ENCODE peak calls at places on chromosomes 11 and 22, in nine cellular contexts. One of them, this sample, is unnamed. For H3K4me1, the result is how much of the 10 kb centered on the place peaks cover.

GRCh38 chr11:68266121-68266891 is 5.5 kb downstream of the C11orf24 start:
- DNase-seq in SJSA1: no peak
- DNase-seq in HCT116: no peak
- DNase-seq in CD8-positive, alpha-beta T cell: no peak
- DNase-seq in gastrocnemius medialis: no peak
- DNase-seq in mesendoderm: no peak
- DNase-seq in adrenal gland: no peak
- DNase-seq in cardiac muscle cell: no peak
- DNase-seq in psoas muscle: no peak
- DNase-seq in this sample: no peak

GRCh38 chr11:131025421-131026126 is 109.3 kb upstream of the SNX19 start:
- DNase-seq in SJSA1: no peak
- DNase-seq in HCT116: no peak
- DNase-seq in CD8-positive, alpha-beta T cell: no peak
- DNase-seq in gastrocnemius medialis: no peak
- DNase-seq in mesendoderm: no peak
- DNase-seq in adrenal gland: no peak
- DNase-seq in cardiac muscle cell: no peak
- DNase-seq in psoas muscle: no peak
- DNase-seq in this sample: no peak

GRCh38 chr11:124867700-124868099 is 2.5 kb downstream of the ROBO3 start:
- DNase-seq in SJSA1: no peak
- DNase-seq in HCT116: peak
- DNase-seq in CD8-positive, alpha-beta T cell: no peak
- DNase-seq in gastrocnemius medialis: no peak
- DNase-seq in mesendoderm: peak
- DNase-seq in adrenal gland: no peak
- DNase-seq in cardiac muscle cell: peak
- DNase-seq in psoas muscle: no peak
- DNase-seq in this sample: peak

GRCh38 chr11:15883349-15883961 is 472.9 kb downstream of the SOX6 start:
- DNase-seq in SJSA1: no peak
- DNase-seq in HCT116: no peak
- DNase-seq in CD8-positive, alpha-beta T cell: no peak
- DNase-seq in gastrocnemius medialis: no peak
- DNase-seq in mesendoderm: no peak
- DNase-seq in adrenal gland: no peak
- DNase-seq in cardiac muscle cell: peak
- DNase-seq in psoas muscle: no peak
- DNase-seq in this sample: no peak

GRCh38 chr22:35473971-35474370 is 66.7 kb upstream of the RASD2 start:
- DNase-seq in SJSA1: no peak
- DNase-seq in HCT116: no peak
- DNase-seq in CD8-positive, alpha-beta T cell: no peak
- DNase-seq in gastrocnemius medialis: no peak
- DNase-seq in mesendoderm: no peak
- DNase-seq in adrenal gland: no peak
- DNase-seq in cardiac muscle cell: no peak
- DNase-seq in psoas muscle: no peak
- DNase-seq in this sample: no peak

GRCh38 chr11:82041764-82042163 is 691.9 kb downstream of the FAM181B start:
- DNase-seq in SJSA1: no peak
- DNase-seq in HCT116: no peak
- DNase-seq in CD8-positive, alpha-beta T cell: no peak
- DNase-seq in gastrocnemius medialis: no peak
- DNase-seq in mesendoderm: no peak
- DNase-seq in adrenal gland: no peak
- DNase-seq in cardiac muscle cell: no peak
- DNase-seq in psoas muscle: no peak
- DNase-seq in this sample: no peak

GRCh38 chr11:118913411-118914125 is 12.2 kb downstream of the BCL9L start:
- DNase-seq in SJSA1: no peak
- DNase-seq in HCT116: no peak
- DNase-seq in CD8-positive, alpha-beta T cell: peak
- DNase-seq in gastrocnemius medialis: no peak
- DNase-seq in mesendoderm: no peak
- DNase-seq in adrenal gland: peak
- DNase-seq in cardiac muscle cell: no peak
- DNase-seq in psoas muscle: peak
- DNase-seq in this sample: peak

GRCh38 chr22:50293441-50294318 is 13.8 kb downstream of the PLXNB2 start:
- DNase-seq in SJSA1: peak
- DNase-seq in HCT116: no peak
- DNase-seq in CD8-positive, alpha-beta T cell: no peak
- DNase-seq in gastrocnemius medialis: no peak
- DNase-seq in mesendoderm: peak
- DNase-seq in adrenal gland: no peak
- DNase-seq in cardiac muscle cell: peak
- DNase-seq in psoas muscle: no peak
- DNase-seq in this sample: peak

GRCh38 chr11:100328626-100329340 is 358.3 kb upstream of the ARHGAP42 start:
- DNase-seq in SJSA1: peak
- DNase-seq in HCT116: no peak
- DNase-seq in CD8-positive, alpha-beta T cell: no peak
- DNase-seq in gastrocnemius medialis: no peak
- DNase-seq in mesendoderm: peak
- DNase-seq in adrenal gland: no peak
- DNase-seq in cardiac muscle cell: no peak
- DNase-seq in psoas muscle: no peak
- DNase-seq in this sample: peak

GRCh38 chr11:18367431-18367830 is 26.9 kb upstream of the LDHA start:
- DNase-seq in SJSA1: no peak
- DNase-seq in HCT116: no peak
- DNase-seq in CD8-positive, alpha-beta T cell: no peak
- DNase-seq in gastrocnemius medialis: no peak
- DNase-seq in mesendoderm: no peak
- DNase-seq in adrenal gland: no peak
- DNase-seq in cardiac muscle cell: peak
- DNase-seq in psoas muscle: no peak
- DNase-seq in this sample: no peak

GRCh38 chr11:64745523-64746328 is 1.8 kb upstream of the RASGRP2 start:
- DNase-seq in SJSA1: no peak
- DNase-seq in HCT116: no peak
- DNase-seq in CD8-positive, alpha-beta T cell: peak
- DNase-seq in gastrocnemius medialis: peak
- DNase-seq in mesendoderm: peak
- DNase-seq in adrenal gland: peak
- DNase-seq in cardiac muscle cell: peak
- DNase-seq in psoas muscle: peak
- DNase-seq in this sample: peak

GRCh38 chr11:10897150-10897549 is 39.3 kb upstream of the ZBED5 start:
- DNase-seq in SJSA1: no peak
- DNase-seq in HCT116: no peak
- DNase-seq in CD8-positive, alpha-beta T cell: no peak
- DNase-seq in gastrocnemius medialis: no peak
- DNase-seq in mesendoderm: no peak
- DNase-seq in adrenal gland: no peak
- DNase-seq in cardiac muscle cell: no peak
- DNase-seq in psoas muscle: no peak
- DNase-seq in this sample: no peak
- H3K4me1 ChIP-seq in SJSA1: under half
- H3K4me1 ChIP-seq in HCT116: under half
- H3K4me1 ChIP-seq in CD8-positive, alpha-beta T cell: under half
- H3K4me1 ChIP-seq in gastrocnemius medialis: half or more
- H3K4me1 ChIP-seq in mesendoderm: under half
- H3K4me1 ChIP-seq in adrenal gland: under half
- H3K4me1 ChIP-seq in cardiac muscle cell: under half
- H3K4me1 ChIP-seq in psoas muscle: half or more
- H3K4me1 ChIP-seq in this sample: under half

DNA sequence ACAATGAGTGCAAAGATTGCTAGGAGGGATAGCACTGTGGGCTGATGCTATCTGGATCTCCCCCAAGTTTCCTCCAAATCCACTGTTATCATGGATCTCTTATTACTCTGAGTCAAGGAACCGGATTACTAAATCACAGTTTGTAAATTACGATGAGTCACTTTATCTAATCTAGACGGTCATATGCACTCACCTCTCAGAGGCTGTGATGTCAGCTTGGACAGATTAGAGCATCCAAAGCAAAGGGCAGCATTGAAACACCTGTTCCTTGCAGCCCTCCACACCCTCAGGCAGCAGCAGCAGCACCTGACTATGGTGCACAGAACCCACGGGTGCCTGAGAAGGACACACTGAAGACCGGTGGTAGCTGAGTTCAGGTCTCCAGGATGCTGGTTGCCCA is 14.0 kb upstream of the POU2AF1 start:
- DNase-seq in SJSA1: no peak
- DNase-seq in HCT116: no peak
- DNase-seq in CD8-positive, alpha-beta T cell: no peak
- DNase-seq in gastrocnemius medialis: no peak
- DNase-seq in mesendoderm: no peak
- DNase-seq in adrenal gland: no peak
- DNase-seq in cardiac muscle cell: no peak
- DNase-seq in psoas muscle: no peak
- DNase-seq in this sample: no peak
- H3K4me1 ChIP-seq in SJSA1: under half
- H3K4me1 ChIP-seq in HCT116: under half
- H3K4me1 ChIP-seq in CD8-positive, alpha-beta T cell: under half
- H3K4me1 ChIP-seq in gastrocnemius medialis: under half
- H3K4me1 ChIP-seq in mesendoderm: under half
- H3K4me1 ChIP-seq in adrenal gland: under half
- H3K4me1 ChIP-seq in cardiac muscle cell: under half
- H3K4me1 ChIP-seq in psoas muscle: under half
- H3K4me1 ChIP-seq in this sample: under half

GRCh38 chr22:42930810-42931420 is 73.8 kb upstream of the ARFGAP3 start:
- DNase-seq in SJSA1: peak
- DNase-seq in HCT116: peak
- DNase-seq in CD8-positive, alpha-beta T cell: no peak
- DNase-seq in gastrocnemius medialis: no peak
- DNase-seq in mesendoderm: peak
- DNase-seq in adrenal gland: peak
- DNase-seq in cardiac muscle cell: no peak
- DNase-seq in psoas muscle: peak
- DNase-seq in this sample: peak
- H3K4me1 ChIP-seq in SJSA1: under half
- H3K4me1 ChIP-seq in HCT116: under half
- H3K4me1 ChIP-seq in CD8-positive, alpha-beta T cell: under half
- H3K4me1 ChIP-seq in gastrocnemius medialis: half or more
- H3K4me1 ChIP-seq in mesendoderm: under half
- H3K4me1 ChIP-seq in adrenal gland: under half
- H3K4me1 ChIP-seq in cardiac muscle cell: under half
- H3K4me1 ChIP-seq in psoas muscle: half or more
- H3K4me1 ChIP-seq in this sample: under half

DNA sequence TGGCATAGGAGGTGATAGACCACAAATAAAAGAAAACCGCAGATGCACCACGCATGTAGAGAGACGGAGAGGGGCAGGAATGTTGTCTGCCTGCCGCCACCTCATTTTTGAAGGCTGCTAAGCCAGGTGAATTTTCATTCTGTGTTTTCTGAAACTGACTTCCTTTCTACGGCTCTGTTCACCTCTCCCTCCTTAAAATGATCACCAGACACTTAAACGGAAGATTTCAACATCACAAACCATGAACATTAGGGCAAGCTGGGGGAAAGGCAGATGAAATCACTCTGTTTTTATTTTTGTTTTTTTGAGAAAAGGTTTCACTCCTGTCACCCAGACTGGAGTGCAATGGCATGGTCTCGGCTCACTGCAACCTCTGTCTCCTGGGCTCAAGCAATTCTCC is 232.4 kb downstream of the MIAT start:
- DNase-seq in SJSA1: no peak
- DNase-seq in HCT116: no peak
- DNase-seq in CD8-positive, alpha-beta T cell: no peak
- DNase-seq in gastrocnemius medialis: no peak
- DNase-seq in mesendoderm: no peak
- DNase-seq in adrenal gland: no peak
- DNase-seq in cardiac muscle cell: no peak
- DNase-seq in psoas muscle: no peak
- DNase-seq in this sample: no peak
- H3K4me1 ChIP-seq in SJSA1: half or more
- H3K4me1 ChIP-seq in HCT116: under half
- H3K4me1 ChIP-seq in CD8-positive, alpha-beta T cell: under half
- H3K4me1 ChIP-seq in gastrocnemius medialis: under half
- H3K4me1 ChIP-seq in mesendoderm: under half
- H3K4me1 ChIP-seq in adrenal gland: under half
- H3K4me1 ChIP-seq in cardiac muscle cell: under half
- H3K4me1 ChIP-seq in psoas muscle: under half
- H3K4me1 ChIP-seq in this sample: under half

GRCh38 chr11:75868990-75869389 is 54.0 kb downstream of the UVRAG start:
- DNase-seq in SJSA1: no peak
- DNase-seq in HCT116: no peak
- DNase-seq in CD8-positive, alpha-beta T cell: no peak
- DNase-seq in gastrocnemius medialis: no peak
- DNase-seq in mesendoderm: no peak
- DNase-seq in adrenal gland: no peak
- DNase-seq in cardiac muscle cell: no peak
- DNase-seq in psoas muscle: no peak
- DNase-seq in this sample: no peak
- H3K4me1 ChIP-seq in SJSA1: under half
- H3K4me1 ChIP-seq in HCT116: under half
- H3K4me1 ChIP-seq in CD8-positive, alpha-beta T cell: under half
- H3K4me1 ChIP-seq in gastrocnemius medialis: under half
- H3K4me1 ChIP-seq in mesendoderm: under half
- H3K4me1 ChIP-seq in adrenal gland: under half
- H3K4me1 ChIP-seq in cardiac muscle cell: under half
- H3K4me1 ChIP-seq in psoas muscle: under half
- H3K4me1 ChIP-seq in this sample: under half

DNA sequence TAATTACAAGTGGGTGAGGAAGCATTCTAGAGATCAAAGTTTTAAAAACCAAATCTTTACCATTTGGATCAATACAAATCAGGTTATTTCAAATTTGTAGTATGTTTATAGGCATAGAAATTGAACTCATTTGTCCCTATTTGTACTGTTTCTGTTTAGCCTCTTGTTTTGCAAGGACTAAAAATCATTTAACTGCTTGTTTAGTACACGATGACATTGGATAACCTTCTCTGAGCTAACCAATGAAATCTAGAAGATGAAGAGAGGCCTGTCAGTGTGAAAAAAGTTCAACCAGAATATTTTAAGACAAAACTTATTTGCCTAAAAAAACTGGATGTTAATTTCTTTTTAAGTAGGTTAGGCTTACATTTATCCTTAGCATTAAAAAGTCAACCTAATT is 40.0 kb downstream of the ZC3H12C start:
- DNase-seq in SJSA1: no peak
- DNase-seq in HCT116: no peak
- DNase-seq in CD8-positive, alpha-beta T cell: no peak
- DNase-seq in gastrocnemius medialis: no peak
- DNase-seq in mesendoderm: no peak
- DNase-seq in adrenal gland: no peak
- DNase-seq in cardiac muscle cell: no peak
- DNase-seq in psoas muscle: no peak
- DNase-seq in this sample: no peak
- H3K4me1 ChIP-seq in SJSA1: under half
- H3K4me1 ChIP-seq in HCT116: under half
- H3K4me1 ChIP-seq in CD8-positive, alpha-beta T cell: under half
- H3K4me1 ChIP-seq in gastrocnemius medialis: under half
- H3K4me1 ChIP-seq in mesendoderm: under half
- H3K4me1 ChIP-seq in adrenal gland: under half
- H3K4me1 ChIP-seq in cardiac muscle cell: under half
- H3K4me1 ChIP-seq in psoas muscle: under half
- H3K4me1 ChIP-seq in this sample: under half

This sample was measured in endodermal cell.